ENCODE peak calls at places on chromosomes 16 and 17, in four cellular contexts. I is GM12878, R is K562, U is HepG2. B is an unnamed sample.

GRCh38 chr16:47234-47633 is 6.2 kb downstream of the POLR3K start:
- DNase-seq in I (no peak), R (no peak), U (no peak), B (no peak)

GRCh38 chr16:11588321-11589244 is 1.9 kb upstream of the LITAF start:
- DNase-seq in I (no peak), R (no peak), U (no peak), B (no peak)

GRCh38 chr17:78944956-78945355 is 19.8 kb upstream of the TIMP2 start:
- DNase-seq in I (no peak), R (no peak), U (no peak), B (no peak)

GRCh38 chr17:62724398-62725146 is 83.5 kb downstream of the MARCHF10 start:
- DNase-seq in I (peak), R (no peak), U (no peak), B (no peak)

GRCh38 chr16:54459509-54460235 is 173.1 kb upstream of the IRX3 start:
- DNase-seq in I (no peak), R (no peak), U (no peak), B (no peak)

GRCh38 chr16:85392756-85393673 is 220.1 kb upstream of the GSE1 start:
- DNase-seq in I (no peak), R (no peak), U (no peak), B (no peak)

GRCh38 chr16:87563714-87564523 is 38.4 kb upstream of the JPH3 start:
- DNase-seq in I (no peak), R (no peak), U (no peak), B (no peak)

GRCh38 chr17:67469208-67469980 is 92.3 kb downstream of the PITPNC1 start:
- DNase-seq in I (no peak), R (no peak), U (peak), B (peak)

GRCh38 chr17:31156326-31156725 is 61.5 kb downstream of the NF1 start:
- DNase-seq in I (no peak), R (no peak), U (no peak), B (no peak)

GRCh38 chr16:69567031-69567680 is 1.4 kb downstream of the NFAT5 start:
- DNase-seq in I (no peak), R (no peak), U (peak), B (no peak)

GRCh38 chr17:624341-624860 is 90.2 kb downstream of the VPS53 start:
- DNase-seq in I (no peak), R (no peak), U (no peak), B (peak)

GRCh38 chr16:15855704-15856003 is 1.2 kb downstream of the MYH11 start:
- DNase-seq in I (no peak), R (no peak), U (no peak), B (no peak)

GRCh38 chr17:61325382-61326073 is 74.1 kb upstream of the TBX2 start:
- DNase-seq in I (no peak), R (no peak), U (no peak), B (no peak)

GRCh38 chr17:82376042-82376730 is 4.6 kb downstream of the UTS2R start:
- DNase-seq in I (no peak), R (no peak), U (peak), B (no peak)

GRCh38 chr16:68592466-68593337 is 52.4 kb upstream of the CDH3 start:
- DNase-seq in I (no peak), R (no peak), U (peak), B (peak)

GRCh38 chr16:71687853-71688252 is 36.6 kb downstream of the PHLPP2 start:
- DNase-seq in I (no peak), R (no peak), U (no peak), B (no peak)

GRCh38 chr16:53154513-53154912 is 99.7 kb downstream of the CHD9 start:
- DNase-seq in I (no peak), R (no peak), U (no peak), B (peak)

GRCh38 chr17:6799738-6800137 is 23.7 kb downstream of the FBXO39 start:
- DNase-seq in I (no peak), R (no peak), U (no peak), B (peak)

GRCh38 chr17:58277107-58277506 is 3.6 kb downstream of the MPO start:
- DNase-seq in I (no peak), R (peak), U (no peak), B (peak)

GRCh38 chr17:83199500-83200201 is 120.2 kb downstream of the METRNL start:
- DNase-seq in I (no peak), R (no peak), U (no peak), B (no peak)

GRCh38 chr16:75176926-75177325 is 28.6 kb downstream of the ZFP1 start:
- DNase-seq in I (no peak), R (no peak), U (no peak), B (no peak)

GRCh38 chr16:4140652-4141051 is 24.4 kb upstream of the ADCY9 start:
- DNase-seq in I (peak), R (no peak), U (no peak), B (no peak)

GRCh38 chr17:19766016-19766415 is 17.9 kb upstream of the ALDH3A1 start:
- DNase-seq in I (no peak), R (no peak), U (no peak), B (no peak)

GRCh38 chr17:8598913-8599312 is 31.6 kb downstream of the MYH10 start:
- DNase-seq in I (no peak), R (no peak), U (no peak), B (no peak)

GRCh38 chr16:29971304-29971703 is 2.4 kb upstream of the TAOK2 start:
- DNase-seq in I (no peak), R (no peak), U (no peak), B (no peak)

GRCh38 chr17:74987909-74988711 is 678 bp downstream of the CDR2L start:
- DNase-seq in I (no peak), R (peak), U (no peak), B (peak)
- TF ChIP-seq POLR2AphosphoS5 in I (no peak), R (no peak), U (no peak), B (no peak)

DNA sequence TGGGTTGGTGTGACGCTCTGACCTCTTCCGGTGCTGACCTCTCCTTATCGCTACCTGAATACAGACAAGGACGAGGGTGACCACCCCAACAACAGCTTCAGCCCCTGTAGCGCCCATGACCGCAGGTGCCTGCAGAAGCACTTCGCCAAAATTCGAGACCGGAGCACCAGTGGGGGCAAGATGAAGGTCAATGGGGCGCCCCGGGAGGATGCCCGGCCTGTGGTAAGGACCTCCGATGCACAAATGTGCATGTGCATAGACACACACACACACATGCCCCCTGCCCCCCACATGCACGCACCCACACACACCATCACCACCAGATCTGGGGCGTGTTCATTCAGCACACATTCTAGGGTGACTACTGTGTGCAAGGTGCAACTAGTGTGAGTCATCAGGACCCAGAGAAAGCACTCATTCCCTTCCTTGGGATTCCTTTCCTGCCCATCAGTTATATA is 9.7 kb downstream of the IGFBP4 start:
- DNase-seq in I (no peak), R (no peak), U (no peak), B (no peak)
- TF ChIP-seq JUNB in I (no peak), R (no peak), U (no peak), B (no peak)

GRCh38 chr17:41864498-41864836 is 756 bp downstream of the KLHL11 start:
- DNase-seq in I (no peak), R (no peak), U (no peak), B (no peak)

GRCh38 chr17:41868568-41868967 is 3.3 kb upstream of the KLHL11 start:
- DNase-seq in I (no peak), R (no peak), U (no peak), B (no peak)

GRCh38 chr17:41864837-41865595 is at the start of gene KLHL11:
- DNase-seq in I (peak), R (peak), U (peak), B (peak)

GRCh38 chr17:41863074-41863843 is 2.0 kb downstream of the KLHL11 start:
- DNase-seq in I (no peak), R (no peak), U (no peak), B (peak)

GRCh38 chr17:41865596-41865893 is 322 bp upstream of the KLHL11 start:
- DNase-seq in I (peak), R (no peak), U (no peak), B (no peak)
- TF ChIP-seq POLR2AphosphoS5 in I (peak), R (no peak), U (peak), B (peak)

DNA sequence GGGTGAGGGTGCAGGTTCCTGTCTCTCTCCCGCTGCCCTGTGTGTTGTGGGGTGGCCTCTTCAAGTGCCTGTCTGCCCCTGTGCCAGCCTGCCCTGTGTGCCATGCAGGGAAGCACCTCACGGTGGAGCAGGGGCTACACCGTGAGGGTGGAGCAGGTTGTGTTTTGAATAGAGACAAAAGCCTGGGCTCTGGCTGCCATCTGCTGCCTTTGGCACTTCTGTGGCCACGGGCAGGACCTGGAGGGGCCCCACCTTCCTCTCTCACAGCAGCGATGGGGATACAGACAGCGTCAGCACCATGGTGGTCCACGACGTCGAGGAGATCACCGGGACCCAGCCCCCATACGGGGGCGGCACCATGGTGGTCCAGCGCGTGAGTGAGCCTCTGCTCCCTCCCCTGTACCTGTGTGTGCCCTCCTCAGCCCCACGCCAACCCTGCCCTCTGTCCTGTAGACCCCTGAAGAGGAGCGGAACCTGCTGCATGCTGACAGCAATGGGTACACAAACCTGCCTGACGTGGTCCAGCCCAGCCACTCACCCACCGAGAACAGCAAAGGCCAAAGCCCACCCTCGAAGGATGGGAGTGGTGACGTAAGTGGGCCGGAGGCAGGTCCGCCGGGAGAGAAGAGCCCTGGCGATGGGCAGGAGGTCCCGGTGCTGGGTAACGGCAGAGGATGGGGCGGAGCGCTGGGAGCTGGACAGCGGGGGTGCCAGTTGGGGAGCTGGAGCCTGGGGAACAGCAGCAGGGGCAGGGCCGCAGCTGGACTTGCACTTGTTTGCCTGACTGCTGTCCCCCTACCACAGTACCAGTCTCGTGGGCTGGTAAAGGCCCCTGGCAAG is 5.4 kb upstream of the C17orf107 start:
- DNase-seq in I (no peak), R (no peak), U (no peak), B (no peak)
- TF ChIP-seq JUNB in I (no peak), R (no peak), U (no peak), B (no peak)

GRCh38 chr16:27289669-27290068 is 21.1 kb upstream of the NSMCE1 start:
- DNase-seq in I (no peak), R (no peak), U (no peak), B (no peak)

GRCh38 chr16:27287051-27287811 is 18.7 kb upstream of the NSMCE1 start:
- DNase-seq in I (no peak), R (no peak), U (no peak), B (no peak)

GRCh38 chr16:27286446-27286845 is 17.9 kb upstream of the NSMCE1 start:
- DNase-seq in I (no peak), R (no peak), U (peak), B (no peak)

GRCh38 chr16:27285676-27286196 is 17.2 kb upstream of the NSMCE1 start:
- DNase-seq in I (no peak), R (no peak), U (no peak), B (no peak)

DNA sequence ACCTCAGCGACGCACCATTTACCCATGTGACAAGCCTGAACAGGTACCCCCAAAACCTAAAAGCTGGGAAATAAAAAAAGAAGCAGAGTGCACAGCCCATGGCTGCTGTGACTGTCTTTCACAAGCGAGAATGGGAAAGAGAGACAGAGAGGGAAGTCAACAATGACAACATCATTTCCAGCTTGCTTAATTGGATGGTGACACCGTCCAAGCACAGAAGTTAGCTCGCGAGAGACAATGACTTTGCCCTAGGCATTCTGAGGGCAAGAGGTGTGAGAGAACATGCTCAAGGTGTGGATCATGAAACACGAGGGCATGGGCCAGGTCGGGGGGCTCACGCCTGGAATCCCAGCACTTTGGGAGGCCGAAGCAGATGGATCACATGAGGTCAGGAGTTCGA is 19.3 kb upstream of the NSMCE1 start:
- DNase-seq in I (no peak), R (no peak), U (no peak), B (no peak)
- TF ChIP-seq POLR2AphosphoS5 in I (no peak), R (no peak), U (no peak), B (no peak)

GRCh38 chr17:46865100-46865499 is 13.7 kb downstream of the WNT9B start:
- DNase-seq in I (no peak), R (no peak), U (no peak), B (peak)
- TF ChIP-seq JUNB in I (no peak), R (no peak), U (no peak), B (no peak)

GRCh38 chr16:9345889-9346288 is 254.4 kb downstream of the HAPSTR1 start:
- DNase-seq in I (no peak), R (no peak), U (no peak), B (no peak)
- TF ChIP-seq POLR2AphosphoS5 in I (no peak), R (no peak), U (no peak), B (no peak)

DNA sequence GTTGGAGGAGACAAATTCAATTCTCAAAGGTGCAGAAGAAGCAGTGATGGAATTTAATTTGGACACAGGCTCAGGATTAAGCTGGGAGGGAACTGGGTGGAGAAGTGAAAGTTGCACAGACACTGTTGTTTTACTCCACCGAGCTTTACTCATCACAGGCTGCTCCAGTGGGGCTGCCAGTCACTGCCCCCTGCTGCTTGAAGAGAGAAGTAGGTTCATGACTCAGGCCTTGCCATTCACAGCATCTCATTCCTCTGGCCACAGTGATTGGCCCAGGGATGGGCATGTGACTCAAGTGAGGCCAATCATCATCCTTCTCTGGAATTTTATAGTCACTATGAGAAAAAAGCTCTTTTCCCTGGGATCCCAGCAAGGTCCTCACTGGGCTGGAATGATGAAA is 11.8 kb downstream of the GNAO1 start:
- DNase-seq in I (no peak), R (peak), U (peak), B (peak)
- TF ChIP-seq JUNB in I (no peak), R (no peak), U (no peak), B (no peak)

DNA sequence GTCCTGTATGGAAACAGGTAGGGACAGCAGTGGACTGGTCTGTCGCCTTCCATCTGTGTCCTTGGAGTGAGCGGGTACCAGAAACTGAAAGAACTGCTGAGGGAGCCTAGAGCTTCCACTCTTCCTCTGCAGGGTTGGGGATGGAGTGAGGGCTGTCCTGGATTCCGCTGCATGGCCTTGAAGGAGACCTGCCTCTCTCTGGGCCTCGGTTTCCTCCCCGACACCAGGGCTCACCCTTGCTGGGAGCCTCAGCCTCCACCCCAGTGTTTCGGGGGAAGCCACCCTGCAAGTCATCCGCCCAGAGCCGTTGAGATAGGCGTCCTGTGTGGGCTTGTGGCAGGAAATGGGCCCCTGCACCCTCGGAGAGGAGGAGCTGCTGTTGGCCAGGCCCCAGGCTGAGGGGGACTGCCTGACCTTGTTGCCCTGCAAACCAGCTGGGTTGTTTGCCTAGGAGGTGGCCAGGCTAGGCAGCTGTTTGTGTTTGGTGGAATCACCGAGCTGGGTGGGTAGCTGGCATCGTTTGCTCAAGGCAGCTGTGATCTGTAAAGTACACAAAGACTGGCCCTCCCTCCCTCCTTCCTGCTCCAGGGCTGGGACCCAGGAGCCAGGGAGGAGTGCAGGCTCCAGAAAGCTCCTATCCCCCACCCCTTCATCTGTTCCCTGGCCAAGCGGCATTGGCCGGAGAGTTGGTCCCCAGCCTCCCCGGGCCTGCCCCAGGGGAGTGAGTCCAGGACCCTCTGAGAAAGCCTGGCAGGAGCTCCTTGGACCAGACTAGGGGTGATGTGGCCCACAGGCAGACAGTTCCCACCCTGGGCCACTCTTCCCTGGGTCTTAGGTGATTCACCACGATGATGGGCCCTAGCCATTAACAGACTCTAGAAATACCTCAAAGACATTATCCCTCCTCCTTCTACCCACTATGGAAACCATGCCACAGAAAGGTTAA is 1.3 kb downstream of the RAB37 start:
- DNase-seq in I (peak), R (no peak), U (peak), B (no peak)
- TF ChIP-seq POLR2AphosphoS5 in I (no peak), R (no peak), U (no peak), B (no peak)

GRCh38 chr17:50063516-50064252 is 7.8 kb downstream of the ITGA3 start:
- DNase-seq in I (no peak), R (no peak), U (no peak), B (no peak)
- TF ChIP-seq JUNB in I (no peak), R (no peak), U (no peak), B (no peak)

B was measured in GM23338.